ENCODE peak calls at places on chromosomes 12 and 14, in seven cellular contexts. L is effector CD8-positive, alpha-beta T cell; M is colonic mucosa; G is activated CD4-positive, CD25-positive, alpha-beta regulatory T cell; Y is GM23248; N is activated CD4-positive, alpha-beta T cell treated with anti-CD3 and anti-CD28 coated beads, Interleukin-2, amount 10 ng/mL, durations not matched to agents 7 days and 5 days; R is SK-N-DZ. B is an unnamed sample.

GRCh38 chr12:108313609-108314331 is 25.3 kb downstream of the CMKLR1 start:
- DNase-seq in M (no peak), Y (no peak), L (no peak), N (peak), R (no peak), G (no peak), B (peak)

GRCh38 chr14:52078093-52078492 is 9.2 kb upstream of the NID2 start:
- DNase-seq in G (no peak), L (no peak), N (no peak), Y (peak), M (no peak), R (no peak), B (no peak)

GRCh38 chr14:100031506-100032281 is 33.5 kb upstream of the EVL start:
- DNase-seq in L (no peak), R (no peak), Y (peak), G (no peak), N (no peak), M (peak), B (no peak)

GRCh38 chr12:56661560-56661959 is 15.8 kb upstream of the ATP5F1B start:
- DNase-seq in G (no peak), M (no peak), L (no peak), Y (no peak), R (no peak), N (no peak), B (no peak)

GRCh38 chr12:117842220-117842619 is 126.6 kb downstream of the KSR2 start:
- DNase-seq in Y (no peak), L (no peak), M (no peak), N (no peak), R (no peak), G (no peak), B (no peak)

GRCh38 chr12:123089631-123090353 is 61.1 kb downstream of the PITPNM2 start:
- DNase-seq in G (no peak), M (no peak), N (no peak), Y (peak), L (no peak), R (no peak), B (peak)

GRCh38 chr12:108446766-108447165 is 68.3 kb upstream of the FICD start:
- DNase-seq in G (no peak), N (no peak), L (no peak), R (no peak), M (no peak), Y (peak), B (no peak)

GRCh38 chr14:95071649-95072256 is 85.6 kb downstream of the DICER1 start:
- DNase-seq in Y (no peak), R (peak), L (no peak), N (no peak), M (no peak), G (no peak), B (no peak)

GRCh38 chr12:612293-612692 is 51.0 kb downstream of the NINJ2 start:
- DNase-seq in Y (no peak), M (no peak), R (no peak), L (no peak), G (no peak), N (no peak), B (no peak)

GRCh38 chr12:115898670-115899069 is 378.8 kb downstream of the MED13L start:
- DNase-seq in L (no peak), M (no peak), Y (no peak), R (no peak), N (no peak), G (no peak), B (no peak)